ENCODE peak calls at places on chromosomes 2 and 18, in seven cellular contexts. E is cardiac fibroblast, Y is nephron progenitor cell, T is Right ventricle myocardium superior, O is COR-L47, Z is ELR, V is testis. K is an unnamed sample.

GRCh38 chr2:138021154-138021553 is 56.9 kb downstream of the HNMT start:
- DNase-seq in E (no peak), Y (no peak), T (no peak), O (no peak), Z (no peak), V (no peak), K (no peak)

GRCh38 chr18:39162013-39162412 is 1596.4 kb upstream of the CELF4 start:
- DNase-seq in E (no peak), Y (no peak), T (no peak), O (no peak), Z (no peak), V (no peak), K (no peak)

GRCh38 chr18:76367168-76367785 is 127.8 kb downstream of the ZNF516 start:
- DNase-seq in E (no peak), Y (no peak), T (no peak), O (no peak), Z (no peak), V (peak), K (no peak)

GRCh38 chr2:207819839-207820784 is 50.4 kb upstream of the FZD5 start:
- DNase-seq in E (no peak), Y (no peak), T (no peak), O (no peak), Z (no peak), V (no peak), K (no peak)

GRCh38 chr2:200757414-200757813 is 54.3 kb upstream of the BZW1 start:
- DNase-seq in E (no peak), Y (no peak), T (no peak), O (no peak), Z (peak), V (no peak), K (no peak)

GRCh38 chr2:219002395-219003266 is 9.4 kb upstream of the CRYBA2 start:
- DNase-seq in E (peak), Y (peak), T (no peak), O (peak), Z (no peak), V (peak), K (peak)

GRCh38 chr2:119517433-119517832 is 6.8 kb downstream of the SCTR start:
- DNase-seq in E (peak), Y (peak), T (peak), O (peak), Z (peak), V (peak), K (peak)

GRCh38 chr18:34592961-34593382 is 117.1 kb upstream of the DTNA start:
- DNase-seq in E (peak), Y (peak), T (peak), O (no peak), Z (no peak), V (peak), K (no peak)

GRCh38 chr2:206275274-206276160 is 1.1 kb downstream of the ZDBF2 start:
- DNase-seq in E (peak), Y (no peak), T (no peak), O (no peak), Z (peak), V (no peak), K (no peak)

GRCh38 chr2:134197445-134197844 is 56.4 kb upstream of the MGAT5 start:
- DNase-seq in E (no peak), Y (no peak), T (no peak), O (no peak), Z (no peak), V (no peak), K (no peak)

GRCh38 chr2:40639294-40639693 is 187.4 kb upstream of the SLC8A1 start:
- DNase-seq in E (peak), Y (no peak), T (no peak), O (no peak), Z (no peak), V (peak), K (no peak)

GRCh38 chr2:237588044-237588696 is 2.4 kb downstream of the RAB17 start:
- DNase-seq in E (no peak), Y (no peak), T (no peak), O (no peak), Z (no peak), V (no peak), K (no peak)

GRCh38 chr2:88006912-88007439 is 9.4 kb downstream of the RNU2-63P start:
- DNase-seq in E (no peak), Y (no peak), T (no peak), O (no peak), Z (no peak), V (peak), K (no peak)

GRCh38 chr2:7972670-7973069 is 709.2 kb upstream of the ID2 start:
- DNase-seq in E (no peak), Y (no peak), T (no peak), O (no peak), Z (no peak), V (no peak), K (no peak)

GRCh38 chr2:100013892-100014677 is 128.3 kb downstream of the AFF3 start:
- DNase-seq in E (peak), Y (no peak), T (peak), O (no peak), Z (peak), V (no peak), K (no peak)

GRCh38 chr18:58005036-58005435 is 39.0 kb upstream of the NEDD4L start:
- DNase-seq in E (peak), Y (no peak), T (no peak), O (no peak), Z (peak), V (no peak), K (no peak)

GRCh38 chr2:219500135-219500534 is 1.4 kb downstream of the GMPPA start:
- DNase-seq in E (no peak), Y (no peak), T (no peak), O (no peak), Z (peak), V (no peak), K (no peak)

GRCh38 chr2:205166749-205167148 is 515.6 kb upstream of the NRP2 start:
- DNase-seq in E (peak), Y (no peak), T (peak), O (no peak), Z (no peak), V (no peak), K (no peak)